ENCODE peak calls at places on chromosomes 13 and 19, in eight cellular contexts. O, E, U, C, I, A, Y and J are unnamed samples.

GRCh38 chr13:102234618-102235017 is 167.2 kb downstream of the FGF14 start:
- DNase-seq in O (peak), E (no peak), U (no peak), C (no peak), I (no peak), A (no peak), Y (no peak), J (no peak)

GRCh38 chr19:35727956-35728706 is 10.3 kb downstream of the KMT2B start:
- DNase-seq in O (no peak), E (no peak), U (no peak), C (no peak), I (no peak), A (no peak), Y (no peak), J (no peak)

GRCh38 chr13:89726690-89727435 is 1620.6 kb upstream of the MIR17HG start:
- DNase-seq in O (peak), E (no peak), U (no peak), C (no peak), I (no peak), A (no peak), Y (no peak), J (no peak)

GRCh38 chr19:29505034-29505824 is 20.6 kb upstream of the VSTM2B start:
- DNase-seq in O (no peak), E (no peak), U (no peak), C (peak), I (no peak), A (no peak), Y (no peak), J (peak)

GRCh38 chr13:20773194-20774080 is at the start of gene EEF1AKMT1:
- DNase-seq in O (peak), E (peak), U (peak), C (peak), I (peak), A (peak), Y (peak), J (peak)

GRCh38 chr19:22116760-22117159 is 64.5 kb downstream of the ZNF257 start:
- DNase-seq in O (no peak), E (no peak), U (no peak), C (no peak), I (no peak), A (no peak), Y (no peak), J (no peak)

GRCh38 chr13:49679244-49679643 is 12.0 kb downstream of the EBPL start:
- DNase-seq in O (peak), E (no peak), U (no peak), C (no peak), I (no peak), A (no peak), Y (no peak), J (no peak)

GRCh38 chr13:20772401-20773131 is 1.2 kb downstream of the EEF1AKMT1 start:
- DNase-seq in O (peak), E (no peak), U (no peak), C (no peak), I (no peak), A (no peak), Y (no peak), J (no peak)

GRCh38 chr19:19530423-19530804 is 1.7 kb downstream of the YJEFN3 start:
- DNase-seq in O (peak), E (no peak), U (no peak), C (no peak), I (no peak), A (no peak), Y (no peak), J (peak)

GRCh38 chr19:15296841-15297415 is 35.4 kb downstream of the BRD4 start:
- DNase-seq in O (no peak), E (no peak), U (no peak), C (no peak), I (no peak), A (no peak), Y (no peak), J (no peak)

GRCh38 chr19:54137913-54138776 is 583 bp downstream of the CNOT3 start:
- DNase-seq in O (no peak), E (peak), U (peak), C (peak), I (peak), A (no peak), Y (peak), J (no peak)

GRCh38 chr19:18160441-18160791 is 7.5 kb downstream of the PIK3R2 start:
- DNase-seq in O (no peak), E (no peak), U (no peak), C (no peak), I (no peak), A (no peak), Y (no peak), J (no peak)

GRCh38 chr19:1250374-1251232 is 2.2 kb downstream of the MIDN start:
- DNase-seq in O (peak), E (peak), U (peak), C (no peak), I (peak), A (peak), Y (peak), J (peak)

GRCh38 chr13:113546571-113547247 is 37.8 kb upstream of the TFDP1 start:
- DNase-seq in O (peak), E (no peak), U (peak), C (peak), I (no peak), A (no peak), Y (peak), J (no peak)

GRCh38 chr13:20400774-20401173 is 124.9 kb downstream of the CRYL1 start:
- DNase-seq in O (peak), E (no peak), U (no peak), C (no peak), I (no peak), A (no peak), Y (no peak), J (no peak)

GRCh38 chr13:114264886-114265611 is 16.4 kb upstream of the UPF3A start:
- DNase-seq in O (peak), E (no peak), U (no peak), C (no peak), I (no peak), A (no peak), Y (no peak), J (no peak)

GRCh38 chr13:39959497-39959896 is 304.0 kb downstream of the COG6 start:
- DNase-seq in O (no peak), E (no peak), U (no peak), C (no peak), I (no peak), A (no peak), Y (no peak), J (no peak)

GRCh38 chr13:107210216-107211010 is 642.5 kb upstream of the ARGLU1 start:
- DNase-seq in O (peak), E (no peak), U (no peak), C (no peak), I (no peak), A (no peak), Y (no peak), J (no peak)

GRCh38 chr13:98279473-98280175 is 102.6 kb upstream of the RNF113B start:
- DNase-seq in O (no peak), E (no peak), U (no peak), C (no peak), I (no peak), A (no peak), Y (no peak), J (no peak)

GRCh38 chr13:99218545-99218944 is 17.9 kb downstream of the UBAC2 start:
- DNase-seq in O (peak), E (no peak), U (no peak), C (no peak), I (no peak), A (peak), Y (no peak), J (peak)

GRCh38 chr13:77918391-77919261 is at the start of gene EDNRB:
- DNase-seq in O (peak), E (peak), U (peak), C (peak), I (no peak), A (no peak), Y (peak), J (peak)

GRCh38 chr13:23966691-23967615 is 69.7 kb upstream of the C1QTNF9B start:
- DNase-seq in O (peak), E (no peak), U (no peak), C (no peak), I (no peak), A (no peak), Y (no peak), J (no peak)

GRCh38 chr19:18612772-18613588 is at the start of gene TMEM59L:
- DNase-seq in O (no peak), E (peak), U (no peak), C (peak), I (no peak), A (no peak), Y (no peak), J (peak)

GRCh38 chr13:67549331-67549730 is 319.2 kb upstream of the PCDH9 start:
- DNase-seq in O (peak), E (no peak), U (no peak), C (no peak), I (no peak), A (no peak), Y (no peak), J (no peak)

GRCh38 chr19:32330149-32330548 is 15.3 kb upstream of the ZNF507 start:
- DNase-seq in O (no peak), E (peak), U (no peak), C (no peak), I (no peak), A (no peak), Y (no peak), J (no peak)

GRCh38 chr19:32403291-32403995 is 2.1 kb upstream of the DPY19L3 start:
- DNase-seq in O (no peak), E (no peak), U (no peak), C (no peak), I (peak), A (no peak), Y (no peak), J (no peak)

GRCh38 chr13:40096357-40096911 is 441.0 kb downstream of the COG6 start:
- DNase-seq in O (no peak), E (no peak), U (no peak), C (no peak), I (no peak), A (no peak), Y (no peak), J (no peak)

GRCh38 chr13:29884671-29885424 is 34.4 kb upstream of the UBL3 start:
- DNase-seq in O (peak), E (no peak), U (no peak), C (no peak), I (peak), A (no peak), Y (no peak), J (no peak)

GRCh38 chr13:95480131-95480545 is 72.4 kb upstream of the CLDN10 start:
- DNase-seq in O (no peak), E (no peak), U (no peak), C (no peak), I (no peak), A (no peak), Y (no peak), J (no peak)

GRCh38 chr13:40384976-40385857 is 281.2 kb downstream of the FOXO1 start:
- DNase-seq in O (no peak), E (no peak), U (no peak), C (no peak), I (no peak), A (no peak), Y (no peak), J (no peak)

GRCh38 chr13:34162545-34162936 is 344.6 kb downstream of the RFC3 start:
- DNase-seq in O (peak), E (no peak), U (no peak), C (no peak), I (no peak), A (no peak), Y (no peak), J (no peak)

GRCh38 chr19:40717880-40718773 is 1.2 kb downstream of the ITPKC start:
- DNase-seq in O (peak), E (peak), U (peak), C (peak), I (no peak), A (peak), Y (peak), J (no peak)

GRCh38 chr13:44317752-44318550 is 55.7 kb upstream of the SERP2 start:
- DNase-seq in O (peak), E (no peak), U (no peak), C (no peak), I (no peak), A (no peak), Y (no peak), J (no peak)

GRCh38 chr13:49329831-49330545 is 82.3 kb downstream of the CDADC1 start:
- DNase-seq in O (no peak), E (peak), U (no peak), C (no peak), I (no peak), A (no peak), Y (no peak), J (no peak)

GRCh38 chr19:16406356-16406755 is 65.4 kb downstream of the EPS15L1 start:
- DNase-seq in O (no peak), E (no peak), U (no peak), C (no peak), I (no peak), A (no peak), Y (no peak), J (no peak)

DNA sequence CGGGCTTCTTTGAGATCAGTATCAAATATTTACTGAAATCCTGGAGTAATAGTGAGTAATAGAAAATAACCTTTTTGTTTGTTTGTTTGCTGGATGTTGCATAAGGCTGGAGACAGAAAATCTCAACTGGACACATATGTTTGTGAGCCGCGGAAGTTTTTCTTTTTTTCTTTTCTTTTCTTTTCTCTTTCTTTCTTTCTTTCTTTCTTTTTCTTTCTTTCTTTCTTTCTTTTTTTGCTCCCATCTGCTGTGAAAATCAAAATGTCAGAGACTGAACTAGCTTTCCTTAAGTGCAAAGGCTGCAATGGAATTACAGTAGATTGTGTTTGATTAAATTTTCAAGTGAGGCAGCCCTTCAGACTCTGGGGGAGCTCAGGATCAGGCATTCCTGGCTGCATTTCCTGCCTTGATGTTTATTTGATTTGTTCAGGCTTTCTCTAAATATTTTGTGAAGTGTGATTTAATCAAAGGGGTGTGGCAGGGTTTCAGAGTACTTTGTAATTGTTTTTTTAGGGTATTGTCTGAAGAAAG is 306 bp downstream of the FRY start:
- DNase-seq in O (no peak), E (no peak), U (no peak), C (no peak), I (no peak), A (no peak), Y (no peak), J (no peak)
- H3K27ac ChIP-seq in O (peak), E (no peak), U (peak), C (peak), I (no peak), A (peak), Y (peak), J (peak)

GRCh38 chr13:73715114-73715909 is 418.9 kb downstream of the KLF12 start:
- DNase-seq in O (no peak), E (no peak), U (no peak), C (no peak), I (no peak), A (no peak), Y (no peak), J (no peak)

GRCh38 chr13:73717632-73718031 is 416.6 kb downstream of the KLF12 start:
- DNase-seq in O (peak), E (no peak), U (no peak), C (no peak), I (no peak), A (peak), Y (no peak), J (no peak)

GRCh38 chr13:73714522-73714921 is 419.7 kb downstream of the KLF12 start:
- DNase-seq in O (no peak), E (no peak), U (no peak), C (no peak), I (no peak), A (no peak), Y (no peak), J (no peak)

GRCh38 chr13:73718248-73718647 is 416.0 kb downstream of the KLF12 start:
- DNase-seq in O (no peak), E (no peak), U (no peak), C (no peak), I (no peak), A (no peak), Y (no peak), J (no peak)

GRCh38 chr13:73715910-73716257 is 418.3 kb downstream of the KLF12 start:
- DNase-seq in O (no peak), E (no peak), U (no peak), C (no peak), I (no peak), A (no peak), Y (no peak), J (no peak)
- H3K27ac ChIP-seq in O (no peak), E (no peak), U (no peak), C (no peak), I (no peak), A (no peak), Y (no peak), J (no peak)

GRCh38 chr19:6664916-6665315 is 5.0 kb downstream of the TNFSF14 start:
- DNase-seq in O (no peak), E (no peak), U (no peak), C (no peak), I (no peak), A (no peak), Y (no peak), J (no peak)

GRCh38 chr19:6660930-6661329 is 9.0 kb downstream of the TNFSF14 start:
- DNase-seq in O (no peak), E (peak), U (peak), C (no peak), I (no peak), A (no peak), Y (no peak), J (no peak)

GRCh38 chr19:6667114-6667627 is 2.8 kb downstream of the TNFSF14 start:
- DNase-seq in O (no peak), E (no peak), U (no peak), C (peak), I (peak), A (no peak), Y (no peak), J (no peak)

GRCh38 chr19:6662692-6663091 is 7.3 kb downstream of the TNFSF14 start:
- DNase-seq in O (no peak), E (no peak), U (no peak), C (no peak), I (no peak), A (no peak), Y (no peak), J (no peak)

DNA sequence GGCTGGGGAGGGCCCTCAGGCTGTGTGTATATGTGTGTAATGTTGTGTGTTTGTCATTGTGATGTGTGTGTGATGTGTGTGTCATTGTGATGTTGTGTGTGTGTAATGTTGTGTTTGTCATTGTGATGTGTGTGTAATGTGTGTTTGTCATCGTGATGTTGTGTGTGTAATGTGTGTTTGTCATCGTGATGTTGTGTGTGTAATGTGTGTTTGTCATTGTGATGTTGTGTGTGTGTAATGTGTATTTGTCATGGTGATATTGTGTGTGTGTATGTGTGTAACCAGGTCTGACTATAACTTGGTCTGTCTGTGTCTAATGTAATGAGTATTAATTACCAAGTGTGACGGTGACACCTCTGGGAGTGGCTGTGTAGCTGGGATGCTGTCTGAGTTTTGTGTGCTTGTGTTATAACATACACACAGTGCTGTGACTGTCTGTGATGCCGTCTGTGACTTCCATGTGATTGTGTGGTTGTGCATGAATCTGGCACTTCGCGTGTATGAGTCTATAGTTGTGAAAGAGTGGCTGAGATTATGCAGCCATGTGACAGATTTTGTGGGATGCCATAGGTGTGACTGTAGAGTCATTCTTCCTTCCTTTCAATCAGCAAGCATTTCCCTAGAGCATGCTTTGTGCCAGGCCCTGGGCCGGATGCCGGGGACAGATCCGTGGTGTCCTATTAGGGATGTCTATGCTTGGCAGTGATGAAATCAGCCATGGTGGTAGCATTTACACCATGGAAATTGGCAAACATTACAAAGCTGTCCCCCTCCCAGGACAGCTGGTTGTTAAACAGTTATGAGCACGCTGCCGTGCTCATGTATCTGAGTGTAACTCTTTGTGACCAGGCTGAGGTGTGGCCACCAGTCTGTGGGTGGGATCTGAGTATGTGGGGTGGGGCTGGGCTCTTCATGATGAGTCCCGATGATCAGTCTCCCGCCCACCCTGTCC is 6.4 kb downstream of the TNFSF14 start:
- DNase-seq in O (no peak), E (no peak), U (no peak), C (no peak), I (no peak), A (no peak), Y (no peak), J (no peak)
- H3K27ac ChIP-seq in O (no peak), E (no peak), U (no peak), C (peak), I (no peak), A (no peak), Y (no peak), J (no peak)

GRCh38 chr19:51043497-51043896 is 8.7 kb upstream of the KLK12 start:
- DNase-seq in O (no peak), E (no peak), U (no peak), C (no peak), I (no peak), A (no peak), Y (no peak), J (no peak)

GRCh38 chr19:51044327-51044726 is 9.5 kb upstream of the KLK12 start:
- DNase-seq in O (no peak), E (no peak), U (no peak), C (no peak), I (no peak), A (no peak), Y (no peak), J (no peak)

DNA sequence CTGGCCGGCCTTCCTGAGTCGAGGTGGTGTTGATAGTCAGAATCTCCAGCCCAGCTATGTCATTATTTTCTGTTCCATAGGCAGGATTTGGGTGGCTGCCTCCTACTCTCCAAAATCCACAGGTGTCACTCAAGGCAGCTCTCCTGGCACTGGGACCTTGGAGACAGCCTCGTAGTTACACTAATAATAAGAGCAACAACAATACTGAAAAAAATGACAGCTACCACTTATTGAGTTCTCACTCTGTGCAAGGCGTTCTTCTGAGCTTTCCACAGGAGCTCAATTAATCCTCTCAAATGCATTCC is 12.2 kb upstream of the KLK12 start:
- DNase-seq in O (no peak), E (no peak), U (no peak), C (no peak), I (no peak), A (no peak), Y (no peak), J (no peak)
- H3K27ac ChIP-seq in O (no peak), E (no peak), U (no peak), C (no peak), I (no peak), A (no peak), Y (no peak), J (no peak)

DNA sequence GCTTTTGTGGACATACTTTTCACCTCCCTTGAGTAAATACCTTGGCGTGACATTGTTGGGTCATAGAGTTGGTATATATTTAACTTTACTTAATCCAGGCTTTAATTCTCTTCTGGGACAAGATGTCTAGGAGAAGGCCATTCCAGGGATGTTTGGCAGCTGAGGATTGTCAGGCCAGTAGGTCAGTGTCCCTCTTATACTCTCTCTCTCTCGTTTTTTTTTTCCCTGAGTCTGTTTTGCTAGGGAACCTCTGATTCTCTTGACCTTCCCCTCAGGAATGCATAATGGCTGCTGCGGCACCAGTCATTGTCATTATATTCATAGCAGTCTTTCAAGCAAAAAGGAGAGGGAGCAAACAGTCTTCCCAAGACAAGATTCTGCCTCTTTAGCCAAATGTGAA is 48.8 kb downstream of the BICRA start:
- DNase-seq in O (no peak), E (no peak), U (no peak), C (no peak), I (no peak), A (no peak), Y (no peak), J (no peak)
- H3K27ac ChIP-seq in O (no peak), E (no peak), U (no peak), C (no peak), I (no peak), A (no peak), Y (peak), J (no peak)